ENCODE peak calls at places on chromosomes 5 and 9, in nine cellular contexts. E is heart left ventricle; W is aorta; Z is heart right ventricle; C is hepatocyte; R is keratinocyte; G is CD8-positive, alpha-beta T cell; K is right cardiac atrium; Q is mesendoderm. H is an unnamed sample. For H3K4me1, the result is how much of the 10 kb centered on the place peaks cover.

GRCh38 chr5:166582416-166582815 is 1709.0 kb upstream of the WWC1 start:
- DNase-seq in Z (no peak), R (no peak), Q (no peak), W (no peak), E (no peak), K (no peak), G (no peak), C (no peak), H (no peak)

GRCh38 chr9:72315089-72315509 is 49.9 kb downstream of the ZFAND5 start:
- DNase-seq in R (no peak), K (peak), E (peak), G (no peak), C (peak), W (peak), Q (no peak), Z (peak), H (peak)

GRCh38 chr5:171312129-171312819 is 3.2 kb downstream of the TLX3 start:
- DNase-seq in Z (no peak), K (no peak), R (no peak), C (no peak), Q (no peak), W (no peak), E (no peak), G (no peak), H (no peak)

GRCh38 chr9:33992622-33993021 is 56.1 kb downstream of the UBAP2 start:
- DNase-seq in Z (no peak), Q (no peak), K (no peak), E (no peak), G (no peak), C (no peak), R (no peak), W (no peak), H (no peak)

GRCh38 chr9:137453643-137454081 is 5.5 kb downstream of the NSMF start:
- DNase-seq in R (peak), G (peak), E (peak), Q (peak), W (peak), C (peak), Z (peak), K (peak), H (peak)

GRCh38 chr5:69492391-69493234 is at the start of gene OCLN:
- DNase-seq in E (peak), Z (peak), Q (peak), K (peak), G (no peak), C (peak), R (no peak), W (no peak), H (no peak)

GRCh38 chr9:86828631-86829030 is 118.7 kb downstream of the GAS1 start:
- DNase-seq in C (no peak), G (no peak), E (no peak), Q (no peak), Z (no peak), R (no peak), W (no peak), K (no peak), H (no peak)

GRCh38 chr5:143263272-143263810 is 140.1 kb downstream of the NR3C1 start:
- DNase-seq in C (no peak), Q (no peak), G (no peak), K (no peak), E (no peak), R (no peak), W (no peak), Z (no peak), H (no peak)

GRCh38 chr5:8184455-8185063 is 315.6 kb downstream of the MTRR start:
- DNase-seq in R (no peak), Q (peak), Z (peak), W (peak), C (peak), K (peak), E (no peak), G (no peak), H (no peak)

GRCh38 chr5:109868737-109869136 is 179.0 kb downstream of the MAN2A1 start:
- DNase-seq in K (no peak), R (no peak), Z (no peak), W (no peak), E (no peak), G (no peak), Q (no peak), C (no peak), H (no peak)

GRCh38 chr9:31140316-31140715 is 1244.1 kb upstream of the ACO1 start:
- DNase-seq in G (no peak), Q (peak), E (no peak), W (no peak), Z (no peak), K (no peak), R (no peak), C (peak), H (no peak)

GRCh38 chr9:102514541-102514940 is 480.6 kb upstream of the CYLC2 start:
- DNase-seq in G (no peak), R (no peak), Q (peak), C (no peak), E (no peak), K (no peak), W (no peak), Z (no peak), H (no peak)

GRCh38 chr5:123365163-123365562 is 58.0 kb downstream of the CEP120 start:
- DNase-seq in C (no peak), Z (no peak), R (no peak), G (no peak), E (no peak), Q (no peak), W (no peak), K (no peak), H (no peak)

GRCh38 chr5:78972654-78973428 is 12.3 kb downstream of the ARSB start:
- DNase-seq in C (peak), Z (no peak), E (peak), G (no peak), K (peak), Q (no peak), R (no peak), W (no peak), H (peak)

GRCh38 chr9:32487981-32488380 is 38.0 kb downstream of the RIGI start:
- DNase-seq in G (no peak), R (no peak), W (no peak), K (no peak), Q (no peak), Z (no peak), C (no peak), E (no peak), H (no peak)

GRCh38 chr9:113892861-113893491 is 16.9 kb downstream of the ZNF618 start:
- DNase-seq in Q (no peak), G (no peak), E (no peak), R (no peak), W (no peak), Z (no peak), K (no peak), C (no peak), H (no peak)

GRCh38 chr5:139696894-139697658 is 48.9 kb downstream of the CXXC5 start:
- DNase-seq in Z (peak), C (peak), W (peak), Q (peak), R (peak), E (peak), K (peak), G (peak), H (peak)

GRCh38 chr5:32233696-32234447 is 59.8 kb upstream of the GOLPH3 start:
- DNase-seq in Q (no peak), E (no peak), G (no peak), Z (no peak), C (peak), R (no peak), W (no peak), K (no peak), H (no peak)

GRCh38 chr5:147400836-147401235 is 109.0 kb downstream of the DPYSL3 start:
- DNase-seq in G (no peak), Z (no peak), R (no peak), E (no peak), K (no peak), Q (no peak), W (no peak), C (no peak), H (no peak)

GRCh38 chr5:31149072-31149471 is 44.4 kb upstream of the CDH6 start:
- DNase-seq in G (no peak), K (no peak), R (no peak), E (no peak), Z (no peak), Q (no peak), C (no peak), W (no peak), H (no peak)

GRCh38 chr9:121998513-121999049 is 94.5 kb downstream of the TTLL11 start:
- DNase-seq in K (no peak), Z (no peak), E (no peak), R (no peak), C (no peak), G (no peak), W (no peak), Q (no peak), H (no peak)

GRCh38 chr9:132703336-132703735 is 33.1 kb downstream of the GTF3C4 start:
- DNase-seq in K (no peak), R (no peak), C (no peak), G (no peak), Z (no peak), Q (no peak), W (no peak), E (no peak), H (no peak)

GRCh38 chr9:137306546-137307254 is 4.6 kb upstream of the NRARP start:
- DNase-seq in E (peak), C (no peak), R (no peak), Z (peak), W (peak), G (no peak), Q (no peak), K (no peak), H (peak)

GRCh38 chr5:80955082-80955481 is 5.1 kb upstream of the RASGRF2 start:
- DNase-seq in Q (no peak), C (no peak), E (no peak), K (no peak), G (no peak), R (no peak), W (no peak), Z (no peak), H (no peak)

GRCh38 chr9:136820947-136821332 is 13.2 kb downstream of the RABL6 start:
- DNase-seq in W (no peak), C (no peak), Q (no peak), G (peak), E (no peak), K (no peak), R (no peak), Z (no peak), H (no peak)

GRCh38 chr5:78640622-78641021 is 8.0 kb downstream of the LHFPL2 start:
- DNase-seq in K (no peak), W (no peak), G (no peak), Z (no peak), Q (no peak), R (peak), E (no peak), C (no peak), H (no peak)

GRCh38 chr9:96253059-96253696 is 48.8 kb downstream of the HSD17B3 start:
- DNase-seq in Q (peak), Z (no peak), G (no peak), K (no peak), R (no peak), W (no peak), C (no peak), E (no peak), H (no peak)

GRCh38 chr9:126500600-126501382 is 112.9 kb upstream of the LMX1B start:
- DNase-seq in Z (peak), Q (peak), R (no peak), C (peak), K (peak), W (peak), G (peak), E (peak), H (peak)

GRCh38 chr5:154168395-154168794 is 22.1 kb upstream of the GALNT10 start:
- DNase-seq in G (no peak), W (no peak), R (no peak), Q (no peak), E (peak), K (no peak), C (no peak), Z (no peak), H (no peak)

GRCh38 chr5:59390074-59390659 is 503.4 kb downstream of the PDE4D start:
- DNase-seq in G (no peak), C (peak), Z (no peak), E (no peak), R (no peak), W (no peak), K (no peak), Q (peak), H (peak)

GRCh38 chr9:35978792-35979191 is 20.8 kb upstream of the OR2S2 start:
- DNase-seq in Z (no peak), K (no peak), G (no peak), C (no peak), R (no peak), Q (no peak), E (no peak), W (no peak), H (no peak)

GRCh38 chr9:108130896-108131295 is 641.3 kb upstream of the KLF4 start:
- DNase-seq in Z (no peak), G (no peak), K (no peak), E (no peak), Q (no peak), R (no peak), W (no peak), C (no peak), H (no peak)

GRCh38 chr5:145110826-145111225 is 724.3 kb downstream of the PRELID2 start:
- DNase-seq in R (no peak), Q (no peak), K (no peak), Z (no peak), C (no peak), W (no peak), E (no peak), G (no peak), H (no peak)

GRCh38 chr5:118249386-118249785 is 739.0 kb downstream of the DTWD2 start:
- DNase-seq in E (no peak), W (no peak), R (no peak), Z (no peak), G (no peak), Q (no peak), K (no peak), C (no peak), H (no peak)

GRCh38 chr5:103102234-103102633 is 17.7 kb downstream of the GIN1 start:
- DNase-seq in E (no peak), W (no peak), C (no peak), R (no peak), K (no peak), G (no peak), Z (no peak), Q (no peak), H (no peak)

DNA sequence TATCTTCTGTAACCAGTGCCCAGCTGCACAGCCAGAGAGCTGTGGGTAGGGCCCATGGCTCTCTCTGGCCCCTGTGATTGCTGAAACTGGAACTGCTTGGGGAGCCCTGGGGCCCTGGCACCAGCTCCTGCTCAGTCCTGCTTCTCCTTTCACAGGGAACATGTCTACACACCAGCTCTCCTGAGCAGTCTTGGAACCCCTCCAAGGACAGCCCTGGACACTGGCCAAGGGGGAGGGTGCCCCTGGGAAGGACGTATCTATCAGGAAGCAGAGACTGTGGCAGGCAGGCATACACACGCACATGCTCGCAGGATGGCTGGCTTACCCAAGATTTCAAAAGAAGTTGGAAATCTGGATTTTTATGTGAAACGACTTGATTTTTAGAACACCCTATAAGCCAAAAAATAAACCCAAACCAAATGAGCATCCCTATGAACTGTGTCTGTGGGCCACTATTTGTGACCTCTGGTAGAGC is 8.8 kb upstream of the TRAF1 start:
- DNase-seq in Q (no peak), G (no peak), C (peak), Z (peak), W (peak), R (peak), K (peak), E (peak), H (peak)
- H3K4me1 ChIP-seq in Q (under half), G (half or more), C (under half), Z (under half), W (under half), R (under half), K (under half), E (under half), H (under half)

GRCh38 chr9:127521919-127522304 is 70.6 kb downstream of the LRSAM1 start:
- DNase-seq in R (no peak), C (no peak), K (peak), G (peak), E (peak), Q (no peak), W (peak), Z (peak), H (no peak)

GRCh38 chr9:127520941-127521918 is 69.9 kb downstream of the LRSAM1 start:
- DNase-seq in K (peak), Q (peak), C (peak), E (peak), G (peak), Z (no peak), R (no peak), W (peak), H (no peak)

GRCh38 chr9:127524373-127524772 is 73.1 kb downstream of the LRSAM1 start:
- DNase-seq in Z (no peak), R (no peak), C (no peak), K (no peak), Q (peak), E (no peak), W (no peak), G (peak), H (no peak)

GRCh38 chr9:127522727-127523126 is 71.4 kb downstream of the LRSAM1 start:
- DNase-seq in Q (no peak), G (no peak), R (peak), E (no peak), C (no peak), Z (no peak), W (no peak), K (no peak), H (no peak)

DNA sequence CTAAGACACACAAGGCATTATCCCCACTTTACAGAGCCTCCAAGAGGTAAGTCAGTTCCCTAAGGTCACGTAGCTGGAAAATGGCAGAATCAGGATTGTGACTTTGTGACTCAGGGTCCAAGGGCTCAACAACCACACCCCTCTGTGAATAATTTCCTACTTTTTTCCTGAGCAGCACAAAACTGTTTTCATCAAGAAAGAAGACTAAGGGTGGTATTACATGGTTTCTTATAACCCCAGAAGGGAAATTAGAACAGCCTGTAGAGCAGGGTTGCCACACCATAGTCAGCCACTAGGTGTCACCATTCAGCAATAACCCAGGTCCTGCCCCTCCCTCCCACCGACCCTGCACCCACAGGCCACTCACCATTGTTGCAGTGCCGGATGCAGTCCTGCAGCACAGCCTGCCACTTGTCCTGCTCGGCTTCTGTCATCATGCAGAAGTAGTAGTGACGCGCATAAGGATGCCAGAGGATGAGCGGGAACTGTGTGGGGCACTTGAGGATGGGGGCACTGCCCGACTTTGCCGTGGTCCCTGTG is 72.1 kb downstream of the LRSAM1 start:
- DNase-seq in Z (no peak), Q (peak), K (no peak), W (peak), R (no peak), E (peak), G (no peak), C (no peak), H (no peak)
- H3K4me1 ChIP-seq in Z (under half), Q (under half), K (under half), W (under half), R (under half), E (half or more), G (under half), C (under half), H (under half)

GRCh38 chr5:141490271-141490670 is 1.4 kb downstream of the PCDHGC5 start:
- DNase-seq in Q (no peak), C (no peak), E (no peak), K (no peak), Z (no peak), G (no peak), R (no peak), W (no peak), H (no peak)

GRCh38 chr5:141493500-141494422 is 4.9 kb downstream of the PCDHGC5 start:
- DNase-seq in Q (no peak), E (no peak), G (no peak), K (peak), R (no peak), Z (no peak), W (no peak), C (no peak), H (no peak)

GRCh38 chr5:141490771-141491170 is 1.9 kb downstream of the PCDHGC5 start:
- DNase-seq in R (no peak), K (no peak), G (no peak), W (no peak), E (no peak), Z (no peak), C (no peak), Q (no peak), H (no peak)

GRCh38 chr5:141491323-141492167 is 2.7 kb downstream of the PCDHGC5 start:
- DNase-seq in Z (no peak), R (no peak), W (no peak), E (no peak), G (no peak), C (no peak), Q (no peak), K (no peak), H (no peak)

GRCh38 chr5:141492168-141492885 is 3.4 kb downstream of the PCDHGC5 start:
- DNase-seq in W (no peak), R (no peak), Z (no peak), C (no peak), E (no peak), G (no peak), Q (no peak), K (peak), H (no peak)
- H3K4me1 ChIP-seq in W (under half), R (under half), Z (under half), C (under half), E (under half), G (under half), Q (under half), K (under half), H (under half)

DNA sequence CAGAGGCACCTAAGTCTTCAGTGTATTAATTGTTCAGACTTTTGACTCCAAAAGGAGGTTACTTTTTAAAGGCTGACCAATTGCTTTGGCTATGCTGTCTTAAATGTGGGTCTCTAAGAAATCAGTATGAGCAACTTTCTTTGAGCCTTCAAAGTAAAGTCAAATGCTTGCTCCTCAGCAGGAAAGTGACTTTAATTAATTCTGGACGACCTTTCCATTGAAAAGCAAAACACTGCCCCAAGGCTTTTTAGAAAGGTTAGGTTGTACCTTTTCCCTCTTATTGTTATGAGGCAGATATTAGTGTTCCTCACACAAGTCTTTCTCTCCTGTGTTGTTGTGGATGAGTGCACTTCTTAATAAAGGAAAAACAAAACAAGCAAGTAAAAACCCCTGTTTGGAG is 158.8 kb upstream of the ZNF608 start:
- DNase-seq in Q (no peak), R (no peak), E (no peak), W (no peak), K (no peak), Z (no peak), C (no peak), G (no peak), H (no peak)
- H3K4me1 ChIP-seq in Q (under half), R (under half), E (half or more), W (under half), K (under half), Z (under half), C (under half), G (under half), H (under half)

H was measured in uterus.